ENCODE peak calls at places on chromosome 11, in four cellular contexts. One of them, this sample, is unnamed.

GRCh38 chr11:110023711-110024110 is 69.5 kb upstream of the ZC3H12C start:
- DNase-seq in GM12891: no peak
- DNase-seq in GM12878: no peak
- DNase-seq in K562: no peak
- DNase-seq in this sample: no peak

GRCh38 chr11:95143106-95143681 is 53.5 kb downstream of the ENDOD1 start:
- DNase-seq in GM12891: no peak
- DNase-seq in GM12878: no peak
- DNase-seq in K562: no peak
- DNase-seq in this sample: no peak

GRCh38 chr11:34916810-34917780 is 677 bp downstream of the PDHX start:
- DNase-seq in K562: peak; percentile 25
- DNase-seq in GM12878: no peak
- DNase-seq in GM12891: no peak
- DNase-seq in this sample: no peak

GRCh38 chr11:108835624-108836023 is 170.8 kb downstream of the DDX10 start:
- DNase-seq in K562: no peak
- DNase-seq in GM12878: no peak
- DNase-seq in GM12891: no peak
- DNase-seq in this sample: no peak

GRCh38 chr11:5737091-5737490 is 843 bp downstream of the OR56B1 start:
- DNase-seq in GM12891: no peak
- DNase-seq in K562: no peak
- DNase-seq in GM12878: no peak
- DNase-seq in this sample: no peak

GRCh38 chr11:69904331-69905201 is 85.3 kb upstream of the FGF3 start:
- DNase-seq in GM12878: no peak
- DNase-seq in GM12891: no peak
- DNase-seq in K562: no peak
- DNase-seq in this sample: no peak

GRCh38 chr11:58888579-58888978 is 44.1 kb upstream of the GLYATL2 start:
- DNase-seq in GM12878: no peak
- DNase-seq in K562: no peak
- DNase-seq in GM12891: no peak
- DNase-seq in this sample: peak; percentile 43

GRCh38 chr11:70569996-70570692 is 171.8 kb downstream of the CTTN start:
- DNase-seq in K562: no peak
- DNase-seq in GM12891: no peak
- DNase-seq in GM12878: no peak
- DNase-seq in this sample: no peak

GRCh38 chr11:77636738-77637344 is 753 bp downstream of the CLNS1A start:
- DNase-seq in K562: no peak
- DNase-seq in GM12891: peak; percentile 16
- DNase-seq in GM12878: no peak
- DNase-seq in this sample: no peak

GRCh38 chr11:2995091-2995561 is 3.0 kb upstream of the NAP1L4 start:
- DNase-seq in K562: no peak
- DNase-seq in GM12891: no peak
- DNase-seq in GM12878: no peak
- DNase-seq in this sample: no peak

GRCh38 chr11:2997406-2997805 is 5.3 kb upstream of the NAP1L4 start:
- DNase-seq in GM12891: no peak
- DNase-seq in K562: no peak
- DNase-seq in GM12878: no peak
- DNase-seq in this sample: no peak

GRCh38 chr11:2998073-2998850 is 6.1 kb upstream of the NAP1L4 start:
- DNase-seq in GM12891: no peak
- DNase-seq in K562: peak; percentile 29
- DNase-seq in GM12878: no peak
- DNase-seq in this sample: no peak

GRCh38 chr11:2995893-2996554 is 3.9 kb upstream of the NAP1L4 start:
- DNase-seq in GM12878: no peak
- DNase-seq in GM12891: no peak
- DNase-seq in K562: no peak
- DNase-seq in this sample: no peak

DNA sequence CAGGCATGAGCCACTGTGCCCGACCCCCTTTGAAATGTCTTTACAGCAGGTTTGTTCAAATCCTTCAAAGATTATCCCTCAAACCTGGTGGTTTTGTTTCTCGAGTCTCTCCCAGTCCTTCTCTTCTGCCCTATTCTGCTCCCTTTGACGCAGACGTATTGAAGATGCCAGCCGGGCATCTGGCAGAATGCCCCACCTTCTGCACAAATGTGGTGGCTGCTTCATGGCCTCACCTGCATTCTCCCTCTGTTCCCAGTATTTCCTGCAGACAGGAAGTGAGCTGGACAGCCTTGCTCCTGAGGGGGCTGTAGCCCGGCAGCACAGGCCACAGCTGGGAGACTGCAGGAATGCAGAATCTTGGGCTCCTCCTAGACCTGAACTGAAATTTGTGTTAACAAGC is 4.8 kb upstream of the NAP1L4 start:
- DNase-seq in GM12891: no peak
- DNase-seq in K562: no peak
- DNase-seq in GM12878: no peak
- DNase-seq in this sample: no peak
- TF ChIP-seq SPI1 in GM12891: no peak
- TF ChIP-seq SPI1 in K562: no peak
- TF ChIP-seq SPI1 in GM12878: no peak
- TF ChIP-seq SPI1 in this sample: no peak

DNA sequence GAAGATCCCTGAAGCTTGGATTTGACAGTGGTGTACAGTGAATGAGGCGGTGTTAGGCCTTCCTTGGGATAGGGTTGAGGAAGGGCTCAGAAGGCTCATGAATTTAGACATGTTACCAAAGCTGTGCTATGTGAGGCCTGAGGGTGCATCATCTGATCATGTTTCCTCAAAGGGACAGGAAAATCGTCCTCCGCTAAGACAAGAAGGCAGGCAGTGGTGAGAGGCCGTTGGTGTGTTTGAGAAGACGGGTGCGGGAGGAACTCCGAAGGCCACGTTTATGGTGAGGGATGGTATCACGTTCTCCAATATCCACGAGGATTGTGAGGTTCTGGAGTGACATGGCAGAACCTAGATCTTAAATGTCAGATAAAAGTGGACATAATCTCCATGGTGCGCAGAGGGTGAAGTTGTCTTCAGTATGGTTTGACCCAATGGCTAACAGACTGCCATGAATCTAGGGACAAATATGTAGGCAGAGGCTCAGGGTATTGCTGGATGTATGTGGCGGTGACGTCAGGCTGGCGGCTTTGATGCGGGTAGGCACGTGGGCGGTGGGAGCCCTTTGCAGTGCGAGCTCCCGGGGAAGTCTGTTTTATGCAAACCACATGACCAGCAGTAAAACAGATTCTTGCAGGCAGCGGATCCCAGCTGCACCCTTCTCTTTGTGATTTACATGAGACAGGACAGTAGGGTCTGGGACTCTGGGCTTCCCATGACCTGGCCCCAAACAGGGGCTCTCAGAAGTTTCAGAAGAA is 242.3 kb upstream of the B3GAT1 start:
- DNase-seq in K562: no peak
- DNase-seq in GM12891: no peak
- DNase-seq in GM12878: no peak
- DNase-seq in this sample: no peak
- TF ChIP-seq SPI1 in K562: no peak
- TF ChIP-seq SPI1 in GM12891: no peak
- TF ChIP-seq SPI1 in GM12878: no peak
- TF ChIP-seq SPI1 in this sample: no peak

GRCh38 chr11:127070808-127071207 is 70.2 kb upstream of the KIRREL3 start:
- DNase-seq in GM12878: no peak
- DNase-seq in GM12891: no peak
- DNase-seq in K562: no peak
- DNase-seq in this sample: no peak
- TF ChIP-seq SPI1 in GM12878: no peak
- TF ChIP-seq SPI1 in GM12891: no peak
- TF ChIP-seq SPI1 in K562: no peak
- TF ChIP-seq SPI1 in this sample: no peak

GRCh38 chr11:1931791-1932480 is 12.4 kb downstream of the TNNT3 start:
- DNase-seq in GM12878: no peak
- DNase-seq in K562: no peak
- DNase-seq in GM12891: no peak
- DNase-seq in this sample: no peak

GRCh38 chr11:1934326-1935155 is 12.6 kb upstream of the MRPL23 start:
- DNase-seq in GM12891: peak; percentile 28
- DNase-seq in K562: no peak
- DNase-seq in GM12878: no peak
- DNase-seq in this sample: no peak

GRCh38 chr11:1931326-1931725 is 11.8 kb downstream of the TNNT3 start:
- DNase-seq in GM12891: no peak
- DNase-seq in GM12878: no peak
- DNase-seq in K562: no peak
- DNase-seq in this sample: no peak

GRCh38 chr11:1933416-1934325 is 13.5 kb upstream of the MRPL23 start:
- DNase-seq in K562: no peak
- DNase-seq in GM12891: no peak
- DNase-seq in GM12878: no peak
- DNase-seq in this sample: no peak

DNA sequence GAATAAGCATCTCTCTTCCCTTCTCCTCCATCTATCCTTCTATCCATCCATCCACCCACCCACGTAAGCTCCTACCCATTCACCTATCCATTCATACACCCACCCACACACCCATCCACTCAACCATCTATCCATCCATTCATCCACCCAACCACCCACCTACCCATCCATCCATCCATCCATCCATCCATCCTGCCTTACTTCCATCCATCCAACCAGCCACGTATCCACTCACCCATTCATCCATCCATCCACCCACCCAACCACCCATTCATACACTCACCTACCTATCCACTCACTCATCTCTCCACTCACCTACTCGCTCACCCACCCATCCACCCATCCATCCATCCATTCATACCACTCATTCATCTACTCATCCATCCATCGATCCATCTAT is 13.2 kb downstream of the TNNT3 start:
- DNase-seq in GM12891: no peak
- DNase-seq in GM12878: no peak
- DNase-seq in K562: no peak
- DNase-seq in this sample: no peak
- TF ChIP-seq SPI1 in GM12891: no peak
- TF ChIP-seq SPI1 in GM12878: no peak
- TF ChIP-seq SPI1 in K562: no peak
- TF ChIP-seq SPI1 in this sample: no peak

GRCh38 chr11:124194696-124195418 is 11.7 kb downstream of the OR10D3 start:
- DNase-seq in GM12878: peak; percentile 9
- DNase-seq in K562: peak; percentile 65
- DNase-seq in GM12891: no peak
- DNase-seq in this sample: peak; percentile 23
- TF ChIP-seq SPI1 in GM12878: no peak
- TF ChIP-seq SPI1 in K562: no peak
- TF ChIP-seq SPI1 in GM12891: no peak
- TF ChIP-seq SPI1 in this sample: no peak

DNA sequence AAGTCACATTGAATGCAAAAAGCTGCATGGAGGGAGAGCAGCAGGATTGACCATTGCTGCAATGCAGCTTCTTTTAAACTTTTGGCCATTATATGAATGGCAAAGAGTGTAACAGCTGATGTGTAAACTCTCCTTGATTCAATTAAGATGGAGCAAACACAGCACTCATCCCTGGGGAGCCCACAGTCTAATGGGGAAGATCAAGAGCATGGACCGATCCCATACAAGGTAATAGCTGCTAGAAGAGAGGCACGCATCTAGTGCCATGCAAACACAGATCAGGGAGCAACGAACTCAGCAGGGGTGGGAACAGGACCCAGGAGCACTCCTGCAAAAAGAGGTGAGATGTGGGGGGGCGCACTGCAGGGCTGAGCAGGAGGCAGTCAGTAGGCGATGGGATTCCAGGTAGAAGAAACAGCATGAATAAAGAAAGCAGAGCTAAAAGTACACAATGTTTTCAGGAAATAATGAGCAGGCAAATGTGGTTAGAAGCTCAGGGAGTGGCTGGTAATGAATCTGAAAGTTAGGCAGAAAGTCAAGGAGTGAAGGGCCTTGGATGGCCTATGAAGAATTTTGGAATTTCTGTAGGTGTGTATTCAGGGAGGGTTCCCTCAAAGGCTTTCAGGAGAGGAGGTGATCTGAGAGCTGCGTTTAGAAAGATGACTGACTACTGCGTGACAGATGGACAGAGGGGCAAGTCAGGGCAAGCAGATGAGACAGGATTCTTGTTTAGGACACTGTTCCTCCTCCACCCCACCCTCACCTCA is 17.2 kb upstream of the BMAL1 start:
- DNase-seq in K562: no peak
- DNase-seq in GM12878: no peak
- DNase-seq in GM12891: no peak
- DNase-seq in this sample: no peak
- TF ChIP-seq SPI1 in K562: no peak
- TF ChIP-seq SPI1 in GM12878: no peak
- TF ChIP-seq SPI1 in GM12891: no peak
- TF ChIP-seq SPI1 in this sample: no peak

GRCh38 chr11:2399488-2400068 is 972 bp upstream of the TSSC4 start:
- DNase-seq in GM12891: no peak
- DNase-seq in GM12878: no peak
- DNase-seq in K562: peak; percentile 40
- DNase-seq in this sample: peak; percentile 14
- TF ChIP-seq SPI1 in GM12891: no peak
- TF ChIP-seq SPI1 in GM12878: no peak
- TF ChIP-seq SPI1 in K562: no peak
- TF ChIP-seq SPI1 in this sample: no peak

DNA sequence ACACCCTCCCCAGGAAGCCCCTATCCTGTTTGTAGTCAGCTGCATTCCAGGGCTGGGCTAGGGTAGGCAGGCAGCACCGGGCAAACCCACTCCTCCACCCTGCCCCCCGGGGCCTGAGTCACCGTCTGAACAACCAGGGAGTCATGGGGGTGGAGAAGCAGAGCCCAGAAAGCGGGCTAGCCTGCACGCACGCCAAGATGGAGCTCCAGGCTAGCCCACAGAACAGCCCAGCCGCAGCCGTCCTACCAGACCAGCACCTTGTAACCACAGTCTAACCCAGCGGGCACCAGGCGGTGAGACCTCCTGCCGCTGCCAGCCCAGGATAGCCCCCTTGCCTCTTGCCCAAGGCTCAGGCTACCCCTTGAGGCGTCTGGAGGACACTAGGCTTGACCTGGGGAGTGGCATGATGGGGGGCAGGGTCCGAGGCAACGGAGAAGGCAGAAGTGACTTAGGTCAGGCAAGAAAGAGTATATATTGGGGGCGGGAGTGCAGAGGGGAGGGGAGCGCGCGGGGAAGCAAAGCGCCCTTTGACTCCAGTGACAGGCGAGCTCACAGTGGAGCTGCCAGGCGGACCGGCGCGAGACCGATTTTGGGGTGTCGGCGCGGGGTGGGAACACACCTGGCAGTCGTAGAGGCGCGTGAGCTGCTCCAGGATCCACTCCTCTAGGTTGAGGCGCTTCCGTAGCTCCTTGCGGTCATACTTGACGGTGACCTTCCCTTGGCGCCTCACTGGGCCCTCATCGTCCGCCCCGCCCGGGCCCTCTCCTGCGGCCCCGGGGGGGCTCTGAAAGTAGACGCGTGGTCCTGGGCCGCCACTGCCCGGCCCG is 733 bp downstream of the PPP1R14B start:
- DNase-seq in GM12878: no peak
- DNase-seq in GM12891: no peak
- DNase-seq in K562: peak; percentile 68
- DNase-seq in this sample: no peak
- TF ChIP-seq SPI1 in GM12878: no peak
- TF ChIP-seq SPI1 in GM12891: no peak
- TF ChIP-seq SPI1 in K562: no peak
- TF ChIP-seq SPI1 in this sample: no peak